ENCODE peak calls at places on chromosome 1, in seven cellular contexts. T, G, L, E, D, B and Y are unnamed samples.

GRCh38 chr1:77387553-77387952 is 105.7 kb downstream of the AK5 start:
- DNase-seq in T (no peak), G (no peak), L (no peak), E (no peak), D (no peak), B (no peak), Y (no peak)

GRCh38 chr1:233327938-233328660 is 575 bp downstream of the MAP3K21 start:
- DNase-seq in T (peak; percentile 28), G (peak; percentile 37), L (no peak), E (peak; percentile 36), D (peak; percentile 5), B (peak; percentile 16), Y (no peak)

GRCh38 chr1:44832068-44832700 is 10.9 kb downstream of the PTCH2 start:
- DNase-seq in T (no peak), G (no peak), L (no peak), E (no peak), D (no peak), B (no peak), Y (no peak)

GRCh38 chr1:66564250-66564649 is 30.3 kb downstream of the SGIP1 start:
- DNase-seq in T (no peak), G (no peak), L (no peak), E (no peak), D (peak; percentile 99), B (no peak), Y (no peak)

GRCh38 chr1:67749844-67750689 is 65.1 kb downstream of the GADD45A start:
- DNase-seq in T (no peak), G (peak; percentile 91), L (peak; percentile 54), E (no peak), D (peak; percentile 83), B (no peak), Y (no peak)

GRCh38 chr1:9849691-9850441 is 26.1 kb upstream of the CLSTN1 start:
- DNase-seq in T (peak; percentile 56), G (peak; percentile 94), L (no peak), E (no peak), D (no peak), B (no peak), Y (no peak)

GRCh38 chr1:183480971-183481431 is 8.7 kb downstream of the SMG7 start:
- DNase-seq in T (no peak), G (no peak), L (no peak), E (no peak), D (peak; percentile 52), B (no peak), Y (no peak)

GRCh38 chr1:99713006-99713405 is 53.4 kb downstream of the FRRS1 start:
- DNase-seq in T (no peak), G (no peak), L (no peak), E (no peak), D (no peak), B (no peak), Y (no peak)

GRCh38 chr1:167173516-167174184 is 47.0 kb upstream of the POU2F1 start:
- DNase-seq in T (no peak), G (no peak), L (no peak), E (no peak), D (peak; percentile 32), B (no peak), Y (no peak)